ENCODE peak calls at places on chromosome 17, in ten cellular contexts. B is AG08396; U is stimulated activated CD4-positive, alpha-beta T cell treated with anti-CD3 and anti-CD28 coated beads, Interleukin-1b, Interleukin-23, amount 100 ng/mL, for 1 hour; S is NCI-H1436; Q is fibroblast of the aortic adventitia; P is cardiac muscle cell; N is activated CD4-positive, alpha-beta T cell treated with anti-CD3 and anti-CD28 coated beads, Interleukin-2, amount 50 U/mL, for 1 hour; D is GF-D8; K is stimulated activated naive CD8-positive, alpha-beta T cell treated with anti-CD3 and anti-CD28 coated beads, Interleukin-15, Interleukin-2, amounts not matched to agents 100 U/mL and 50 U/mL, for 24 hours; X is prostate gland. O is an unnamed sample.

GRCh38 chr17:59406278-59406677 is 74.8 kb downstream of the YPEL2 start:
- DNase-seq in X (no peak), N (no peak), P (no peak), K (no peak), D (no peak), S (no peak), B (no peak), U (no peak), Q (no peak), O (no peak)

GRCh38 chr17:5344914-5345313 is 62.8 kb downstream of the RABEP1 start:
- DNase-seq in X (no peak), B (no peak), N (no peak), K (no peak), P (no peak), D (no peak), Q (no peak), S (no peak), U (no peak), O (no peak)

GRCh38 chr17:58312021-58312630 is 16.5 kb downstream of the TSPOAP1 start:
- DNase-seq in X (no peak), Q (no peak), B (no peak), D (no peak), N (no peak), S (no peak), P (no peak), K (no peak), U (no peak), O (no peak)

GRCh38 chr17:57085448-57086068 is 512 bp downstream of the AKAP1 start:
- DNase-seq in B (peak; percentile 78), U (peak; percentile 24), S (peak; percentile 53), N (peak; percentile 57), X (no peak), P (peak; percentile 36), K (peak; percentile 59), D (peak; percentile 13), Q (peak; percentile 16), O (peak; percentile 31)

GRCh38 chr17:17546399-17547185 is 44.9 kb downstream of the PEMT start:
- DNase-seq in P (no peak), D (no peak), Q (no peak), N (no peak), U (no peak), B (no peak), S (no peak), X (no peak), K (no peak), O (no peak)

GRCh38 chr17:78117027-78117981 is 11.3 kb downstream of the TMC6 start:
- DNase-seq in D (no peak), K (no peak), P (no peak), S (peak; percentile 48), N (no peak), Q (no peak), U (no peak), B (no peak), X (no peak), O (no peak)

GRCh38 chr17:49738456-49739163 is 25.3 kb downstream of the FAM117A start:
- DNase-seq in Q (no peak), S (no peak), N (no peak), D (no peak), P (no peak), U (no peak), B (no peak), X (no peak), K (no peak), O (no peak)

GRCh38 chr17:44278006-44278405 is 10.1 kb upstream of the SLC4A1 start:
- DNase-seq in D (no peak), B (peak; percentile 41), Q (peak; percentile 25), P (no peak), U (no peak), N (no peak), S (no peak), X (no peak), K (no peak), O (no peak)